ENCODE peak calls at places on chromosome X, in six cellular contexts. J, C, B, W, P and H are unnamed samples.

GRCh38 chrX:45358417-45358816 is 157.7 kb upstream of the DIPK2B start:
- DNase-seq in J (no peak), C (no peak), B (no peak), W (no peak), P (no peak), H (no peak)

GRCh38 chrX:152989292-152989658 is 4.6 kb downstream of the PNMA5 start:
- DNase-seq in J (no peak), C (no peak), B (no peak), W (no peak), P (peak), H (no peak)

GRCh38 chrX:23662187-23662586 is 5.1 kb upstream of the PRDX4 start:
- DNase-seq in J (no peak), C (no peak), B (no peak), W (no peak), P (no peak), H (no peak)

GRCh38 chrX:15877380-15877779 is 22.8 kb upstream of the AP1S2 start:
- DNase-seq in J (no peak), C (no peak), B (peak), W (peak), P (peak), H (peak)

GRCh38 chrX:37779857-37780256 is at the start of gene CYBB:
- DNase-seq in J (no peak), C (no peak), B (no peak), W (no peak), P (no peak), H (no peak)

GRCh38 chrX:153921070-153921469 is 5.0 kb downstream of the ARHGAP4 start:
- DNase-seq in J (no peak), C (no peak), B (no peak), W (no peak), P (no peak), H (no peak)

GRCh38 chrX:47217121-47217851 is 1.2 kb upstream of the CDK16 start:
- DNase-seq in J (no peak), C (peak), B (peak), W (peak), P (peak), H (no peak)

GRCh38 chrX:12991575-12991974 is 16.7 kb downstream of the TMSB4X start:
- DNase-seq in J (no peak), C (no peak), B (no peak), W (no peak), P (no peak), H (no peak)

GRCh38 chrX:105658136-105658535 is 164.2 kb upstream of the NRK start:
- DNase-seq in J (no peak), C (no peak), B (no peak), W (no peak), P (peak), H (peak)

GRCh38 chrX:109635151-109635550 is 10.2 kb upstream of the KCNE5 start:
- DNase-seq in J (no peak), C (no peak), B (no peak), W (peak), P (peak), H (peak)

GRCh38 chrX:109890910-109891502 is 111.9 kb upstream of the TMEM164 start:
- DNase-seq in J (peak), C (peak), B (peak), W (peak), P (peak), H (no peak)

GRCh38 chrX:111095974-111096870 is at the start of gene PAK3:
- DNase-seq in J (peak), C (peak), B (peak), W (peak), P (peak), H (no peak)

GRCh38 chrX:15696516-15696915 is 31.9 kb upstream of the CLTRN start:
- DNase-seq in J (no peak), C (no peak), B (no peak), W (no peak), P (no peak), H (no peak)

GRCh38 chrX:44828008-44828605 is 15.7 kb upstream of the DUSP21 start:
- DNase-seq in J (no peak), C (no peak), B (no peak), W (peak), P (peak), H (peak)

GRCh38 chrX:20594985-20595384 is 328.3 kb upstream of the RPS6KA3 start:
- DNase-seq in J (no peak), C (no peak), B (no peak), W (peak), P (peak), H (peak)

GRCh38 chrX:13051529-13052172 is 7.2 kb upstream of the FAM9C start:
- DNase-seq in J (no peak), C (no peak), B (peak), W (no peak), P (peak), H (no peak)

GRCh38 chrX:6026980-6027379 is 201.7 kb downstream of the NLGN4X start:
- DNase-seq in J (no peak), C (no peak), B (no peak), W (no peak), P (no peak), H (no peak)

GRCh38 chrX:8834393-8834792 is 33.2 kb upstream of the FAM9A start:
- DNase-seq in J (no peak), C (no peak), B (no peak), W (no peak), P (no peak), H (no peak)

GRCh38 chrX:42117318-42117717 is 194.0 kb upstream of the CASK start:
- DNase-seq in J (no peak), C (no peak), B (no peak), W (no peak), P (no peak), H (no peak)

GRCh38 chrX:118522230-118522926 is 26.8 kb downstream of the DOCK11 start:
- DNase-seq in J (no peak), C (no peak), B (no peak), W (no peak), P (no peak), H (no peak)

GRCh38 chrX:153416781-153417180 is 5.5 kb downstream of the ZFP92 start:
- DNase-seq in J (peak), C (no peak), B (no peak), W (peak), P (no peak), H (no peak)

GRCh38 chrX:107672955-107673378 is 44.7 kb downstream of the PRPS1 start:
- DNase-seq in J (no peak), C (peak), B (peak), W (peak), P (peak), H (no peak)

GRCh38 chrX:110219920-110220319 is 98.0 kb downstream of the AMMECR1 start:
- DNase-seq in J (no peak), C (no peak), B (no peak), W (no peak), P (peak), H (no peak)

GRCh38 chrX:104310084-104310483 is 55.4 kb upstream of the ESX1 start:
- DNase-seq in J (no peak), C (no peak), B (no peak), W (peak), P (peak), H (no peak)

GRCh38 chrX:30935985-30936384 is 46.9 kb upstream of the TAB3 start:
- DNase-seq in J (no peak), C (no peak), B (no peak), W (peak), P (peak), H (peak)

GRCh38 chrX:65706041-65706828 is 38.8 kb downstream of the MSN start:
- DNase-seq in J (no peak), C (peak), B (peak), W (no peak), P (peak), H (no peak)

GRCh38 chrX:49901068-49901467 is 21.3 kb upstream of the CLCN5 start:
- DNase-seq in J (no peak), C (no peak), B (no peak), W (no peak), P (no peak), H (no peak)

GRCh38 chrX:3757510-3758025 is 44.1 kb upstream of the PRKX start:
- DNase-seq in J (no peak), C (no peak), B (no peak), W (no peak), P (no peak), H (no peak)

GRCh38 chrX:38426785-38427184 is 74.4 kb downstream of the OTC start:
- DNase-seq in J (peak), C (no peak), B (no peak), W (no peak), P (peak), H (no peak)

GRCh38 chrX:22090181-22090580 is 58.1 kb downstream of the PHEX start:
- DNase-seq in J (no peak), C (no peak), B (no peak), W (no peak), P (peak), H (no peak)

GRCh38 chrX:122626871-122627270 is 557.2 kb upstream of the GRIA3 start:
- DNase-seq in J (no peak), C (no peak), B (no peak), W (no peak), P (no peak), H (no peak)

GRCh38 chrX:115560211-115560977 is 580 bp upstream of the PLS3 start:
- DNase-seq in J (no peak), C (no peak), B (no peak), W (peak), P (peak), H (no peak)

GRCh38 chrX:40849906-40850672 is 114.7 kb upstream of the MED14 start:
- DNase-seq in J (no peak), C (no peak), B (no peak), W (no peak), P (no peak), H (no peak)